ENCODE peak calls at places on chromosomes 3 and 15, in six cellular contexts. One of them, this sample, is unnamed.

GRCh38 chr15:45804028-45804427 is 169.2 kb downstream of the SQOR start:
- DNase-seq in kidney tubule cell: no peak
- DNase-seq in T-helper 2 cell: no peak
- DNase-seq in suprapubic skin: no peak
- DNase-seq in islet precursor cell: no peak
- DNase-seq in ovary: no peak
- DNase-seq in this sample: no peak

GRCh38 chr15:77033729-77034619 is 36.9 kb downstream of the TSPAN3 start:
- DNase-seq in ovary: peak
- DNase-seq in kidney tubule cell: no peak
- DNase-seq in suprapubic skin: peak
- DNase-seq in islet precursor cell: peak
- DNase-seq in T-helper 2 cell: no peak
- DNase-seq in this sample: no peak

GRCh38 chr3:107239703-107240102 is 137.5 kb upstream of the CCDC54 start:
- DNase-seq in islet precursor cell: no peak
- DNase-seq in T-helper 2 cell: no peak
- DNase-seq in kidney tubule cell: no peak
- DNase-seq in suprapubic skin: no peak
- DNase-seq in ovary: no peak
- DNase-seq in this sample: no peak

GRCh38 chr15:63395730-63396545 is 14.3 kb upstream of the CA12 start:
- DNase-seq in T-helper 2 cell: no peak
- DNase-seq in suprapubic skin: no peak
- DNase-seq in islet precursor cell: no peak
- DNase-seq in ovary: no peak
- DNase-seq in kidney tubule cell: peak
- DNase-seq in this sample: no peak

GRCh38 chr15:71230303-71230702 is 115.0 kb downstream of the THSD4 start:
- DNase-seq in islet precursor cell: no peak
- DNase-seq in suprapubic skin: no peak
- DNase-seq in ovary: no peak
- DNase-seq in T-helper 2 cell: no peak
- DNase-seq in kidney tubule cell: no peak
- DNase-seq in this sample: no peak

GRCh38 chr3:28994161-28994905 is 286.5 kb upstream of the RBMS3 start:
- DNase-seq in T-helper 2 cell: no peak
- DNase-seq in islet precursor cell: no peak
- DNase-seq in ovary: no peak
- DNase-seq in kidney tubule cell: no peak
- DNase-seq in suprapubic skin: no peak
- DNase-seq in this sample: no peak

GRCh38 chr3:53152316-53152715 is 8.7 kb upstream of the PRKCD start:
- DNase-seq in kidney tubule cell: no peak
- DNase-seq in ovary: no peak
- DNase-seq in islet precursor cell: no peak
- DNase-seq in suprapubic skin: no peak
- DNase-seq in T-helper 2 cell: no peak
- DNase-seq in this sample: no peak

GRCh38 chr3:75737831-75738493 is 47.4 kb downstream of the ZNF717 start:
- DNase-seq in suprapubic skin: no peak
- DNase-seq in islet precursor cell: no peak
- DNase-seq in ovary: no peak
- DNase-seq in kidney tubule cell: peak
- DNase-seq in T-helper 2 cell: no peak
- DNase-seq in this sample: peak

GRCh38 chr3:106877632-106878031 is 499.6 kb upstream of the CCDC54 start:
- DNase-seq in ovary: no peak
- DNase-seq in islet precursor cell: no peak
- DNase-seq in suprapubic skin: no peak
- DNase-seq in T-helper 2 cell: no peak
- DNase-seq in kidney tubule cell: no peak
- DNase-seq in this sample: no peak

GRCh38 chr15:58442122-58442521 is 10.3 kb downstream of the LIPC start:
- DNase-seq in suprapubic skin: peak
- DNase-seq in T-helper 2 cell: no peak
- DNase-seq in kidney tubule cell: peak
- DNase-seq in ovary: no peak
- DNase-seq in islet precursor cell: no peak
- DNase-seq in this sample: no peak

GRCh38 chr3:53718462-53718861 is 127.8 kb downstream of the CHDH start:
- DNase-seq in kidney tubule cell: no peak
- DNase-seq in T-helper 2 cell: no peak
- DNase-seq in islet precursor cell: peak
- DNase-seq in ovary: no peak
- DNase-seq in suprapubic skin: no peak
- DNase-seq in this sample: no peak

GRCh38 chr3:52355526-52355925 is 39.4 kb downstream of the DNAH1 start:
- DNase-seq in ovary: no peak
- DNase-seq in islet precursor cell: no peak
- DNase-seq in T-helper 2 cell: no peak
- DNase-seq in kidney tubule cell: no peak
- DNase-seq in suprapubic skin: no peak
- DNase-seq in this sample: no peak

GRCh38 chr3:13378155-13378554 is 42.0 kb downstream of the NUP210 start:
- DNase-seq in kidney tubule cell: peak
- DNase-seq in islet precursor cell: peak
- DNase-seq in ovary: no peak
- DNase-seq in T-helper 2 cell: no peak
- DNase-seq in suprapubic skin: no peak
- DNase-seq in this sample: peak

This sample was measured in ACHN.